ENCODE peak calls at places on chromosome X, in five cellular contexts. One of them, this sample, is unnamed.

GRCh38 chrX:112941209-112941788 is 100.7 kb upstream of the AMOT start:
- DNase-seq in H1: no peak
- DNase-seq in A549: no peak
- DNase-seq in dermis blood vessel endothelial cell: no peak
- DNase-seq in A673: peak
- DNase-seq in this sample: no peak

GRCh38 chrX:65667503-65668355 is at the start of gene MSN:
- DNase-seq in H1: peak
- DNase-seq in A549: peak
- DNase-seq in A673: peak
- DNase-seq in dermis blood vessel endothelial cell: peak
- DNase-seq in this sample: no peak

GRCh38 chrX:120223374-120223773 is 27.2 kb upstream of the ZBTB33 start:
- DNase-seq in A549: no peak
- DNase-seq in dermis blood vessel endothelial cell: no peak
- DNase-seq in H1: no peak
- DNase-seq in A673: no peak
- DNase-seq in this sample: no peak

GRCh38 chrX:148380614-148381561 is 119.5 kb upstream of the AFF2 start:
- DNase-seq in A673: no peak
- DNase-seq in dermis blood vessel endothelial cell: no peak
- DNase-seq in H1: no peak
- DNase-seq in A549: no peak
- DNase-seq in this sample: no peak

GRCh38 chrX:142978130-142978684 is 47.5 kb upstream of the SPANXN4 start:
- DNase-seq in A673: no peak
- DNase-seq in H1: no peak
- DNase-seq in dermis blood vessel endothelial cell: no peak
- DNase-seq in A549: no peak
- DNase-seq in this sample: no peak

GRCh38 chrX:40444798-40445496 is 135.8 kb upstream of the ATP6AP2 start:
- DNase-seq in A549: no peak
- DNase-seq in A673: no peak
- DNase-seq in dermis blood vessel endothelial cell: no peak
- DNase-seq in H1: no peak
- DNase-seq in this sample: no peak

GRCh38 chrX:74234829-74235228 is 69.2 kb upstream of the ZCCHC13 start:
- DNase-seq in H1: no peak
- DNase-seq in A549: no peak
- DNase-seq in dermis blood vessel endothelial cell: peak
- DNase-seq in A673: peak
- DNase-seq in this sample: no peak

GRCh38 chrX:51860679-51861078 is 32.7 kb upstream of the MAGED1 start:
- DNase-seq in A673: peak
- DNase-seq in H1: no peak
- DNase-seq in dermis blood vessel endothelial cell: peak
- DNase-seq in A549: no peak
- DNase-seq in this sample: no peak

GRCh38 chrX:70176938-70177533 is at the start of gene DGAT2L6:
- DNase-seq in A549: no peak
- DNase-seq in H1: no peak
- DNase-seq in A673: peak
- DNase-seq in dermis blood vessel endothelial cell: peak
- DNase-seq in this sample: no peak

GRCh38 chrX:2432298-2432863 is 68.4 kb downstream of the DHRSX start:
- DNase-seq in A673: no peak
- DNase-seq in dermis blood vessel endothelial cell: no peak
- DNase-seq in A549: no peak
- DNase-seq in H1: no peak
- DNase-seq in this sample: no peak

GRCh38 chrX:148991502-148991901 is 491.1 kb downstream of the AFF2 start:
- DNase-seq in dermis blood vessel endothelial cell: no peak
- DNase-seq in H1: no peak
- DNase-seq in A549: no peak
- DNase-seq in A673: no peak
- DNase-seq in this sample: no peak

GRCh38 chrX:18855919-18856644 is 127.8 kb downstream of the PHKA2 start:
- DNase-seq in dermis blood vessel endothelial cell: no peak
- DNase-seq in A673: no peak
- DNase-seq in A549: no peak
- DNase-seq in H1: no peak
- DNase-seq in this sample: no peak

GRCh38 chrX:97294016-97294415 is 410.3 kb downstream of the RPA4 start:
- DNase-seq in A549: no peak
- DNase-seq in dermis blood vessel endothelial cell: no peak
- DNase-seq in H1: no peak
- DNase-seq in A673: no peak
- DNase-seq in this sample: no peak

GRCh38 chrX:9851890-9852289 is 65.7 kb downstream of the SHROOM2 start:
- DNase-seq in A549: no peak
- DNase-seq in A673: no peak
- DNase-seq in H1: no peak
- DNase-seq in dermis blood vessel endothelial cell: no peak
- DNase-seq in this sample: no peak

GRCh38 chrX:2474963-2475726 is 25.6 kb downstream of the DHRSX start:
- DNase-seq in A549: no peak
- DNase-seq in H1: peak
- DNase-seq in dermis blood vessel endothelial cell: no peak
- DNase-seq in A673: no peak
- DNase-seq in this sample: no peak

GRCh38 chrX:135000516-135000915 is 9.7 kb downstream of the SMIM10 start:
- DNase-seq in A673: no peak
- DNase-seq in H1: no peak
- DNase-seq in dermis blood vessel endothelial cell: no peak
- DNase-seq in A549: peak
- DNase-seq in this sample: no peak

GRCh38 chrX:53713987-53714579 is 27.6 kb upstream of the HUWE1 start:
- DNase-seq in dermis blood vessel endothelial cell: no peak
- DNase-seq in H1: no peak
- DNase-seq in A549: no peak
- DNase-seq in A673: no peak
- DNase-seq in this sample: no peak